ENCODE peak calls at places on chromosomes 12 and 14, in nine cellular contexts. O, Z, I, F, H, C, A, E and L are unnamed samples.

GRCh38 chr14:51954657-51955056 is 34.7 kb upstream of the RTRAF start:
- DNase-seq in I (no peak), O (no peak), A (no peak), Z (no peak), F (no peak), C (no peak), H (peak), E (no peak), L (no peak)

GRCh38 chr12:46562625-46563228 is 190.2 kb upstream of the SLC38A2 start:
- DNase-seq in Z (peak), C (no peak), O (peak), E (peak), H (peak), A (no peak), I (no peak), F (no peak), L (no peak)

GRCh38 chr12:131138638-131139362 is 185.1 kb downstream of the ADGRD1 start:
- DNase-seq in O (no peak), H (no peak), C (no peak), E (no peak), Z (no peak), F (no peak), A (no peak), I (peak), L (peak)

GRCh38 chr12:53190108-53190729 is 9.5 kb upstream of the CSAD start:
- DNase-seq in I (peak), Z (peak), O (peak), C (peak), H (peak), A (no peak), F (no peak), E (peak), L (no peak)

GRCh38 chr12:130044991-130045621 is 117.2 kb upstream of the FZD10 start:
- DNase-seq in F (no peak), C (no peak), Z (peak), I (no peak), O (no peak), E (no peak), H (no peak), A (no peak), L (no peak)

GRCh38 chr14:33573296-33573695 is 377.6 kb downstream of the EGLN3 start:
- DNase-seq in H (no peak), Z (no peak), I (no peak), E (peak), F (no peak), O (no peak), C (no peak), A (no peak), L (no peak)

GRCh38 chr12:3553681-3554546 is 62.9 kb downstream of the PRMT8 start:
- DNase-seq in C (no peak), F (no peak), E (no peak), I (no peak), Z (no peak), H (no peak), A (no peak), O (peak), L (no peak)

GRCh38 chr12:15644700-15645099 is 144.5 kb downstream of the EPS8 start:
- DNase-seq in A (no peak), O (no peak), F (no peak), E (peak), C (no peak), Z (no peak), I (no peak), H (peak), L (no peak)

GRCh38 chr12:95218852-95219171 is 1.2 kb downstream of the VEZT start:
- DNase-seq in C (no peak), H (peak), E (no peak), F (no peak), A (no peak), Z (no peak), O (no peak), I (no peak), L (no peak)

GRCh38 chr12:69240625-69240984 is 1.2 kb downstream of the CPSF6 start:
- DNase-seq in C (no peak), F (no peak), O (peak), Z (no peak), A (no peak), E (peak), H (no peak), I (no peak), L (no peak)

GRCh38 chr12:5511644-5512584 is 80.0 kb downstream of the NTF3 start:
- DNase-seq in A (no peak), F (no peak), C (no peak), Z (no peak), H (peak), O (peak), E (peak), I (peak), L (peak)

GRCh38 chr12:22525426-22525825 is 18.9 kb downstream of the C2CD5 start:
- DNase-seq in E (peak), C (no peak), A (no peak), Z (no peak), F (no peak), I (no peak), H (peak), O (peak), L (no peak)

GRCh38 chr14:38867561-38868150 is 235.4 kb downstream of the SEC23A start:
- DNase-seq in E (peak), A (no peak), I (peak), H (peak), F (peak), Z (peak), C (peak), O (peak), L (no peak)

GRCh38 chr12:2013111-2013510 is 8.9 kb upstream of the DCP1B start:
- DNase-seq in A (no peak), O (no peak), C (no peak), E (peak), Z (no peak), F (no peak), I (no peak), H (no peak), L (no peak)

GRCh38 chr12:2011641-2012607 is 7.7 kb upstream of the DCP1B start:
- DNase-seq in O (no peak), C (no peak), A (no peak), E (no peak), H (no peak), F (no peak), I (no peak), Z (peak), L (no peak)

GRCh38 chr12:2008677-2009076 is 4.4 kb upstream of the DCP1B start:
- DNase-seq in Z (no peak), F (no peak), O (no peak), A (no peak), H (no peak), I (no peak), E (peak), C (no peak), L (no peak)

GRCh38 chr12:2013527-2014223 is 9.4 kb upstream of the DCP1B start:
- DNase-seq in O (peak), Z (no peak), A (no peak), F (peak), H (no peak), E (no peak), I (no peak), C (no peak), L (no peak)

GRCh38 chr12:2009623-2010022 is 5.4 kb upstream of the DCP1B start:
- DNase-seq in O (no peak), I (no peak), E (no peak), C (no peak), H (no peak), A (no peak), Z (peak), F (no peak), L (no peak)
- TF ChIP-seq CTCF in O (no peak), I (no peak), E (peak), C (no peak), H (peak), A (peak), Z (peak), F (no peak), L (no peak)

GRCh38 chr14:24032727-24033418 is 18.9 kb upstream of the CARMIL3 start:
- DNase-seq in O (peak), I (no peak), H (peak), F (no peak), E (peak), A (no peak), C (no peak), Z (peak), L (no peak)
- H3K27ac ChIP-seq in O (no peak), I (no peak), H (no peak), F (no peak), E (no peak), A (no peak), C (no peak), Z (no peak), L (no peak)

DNA sequence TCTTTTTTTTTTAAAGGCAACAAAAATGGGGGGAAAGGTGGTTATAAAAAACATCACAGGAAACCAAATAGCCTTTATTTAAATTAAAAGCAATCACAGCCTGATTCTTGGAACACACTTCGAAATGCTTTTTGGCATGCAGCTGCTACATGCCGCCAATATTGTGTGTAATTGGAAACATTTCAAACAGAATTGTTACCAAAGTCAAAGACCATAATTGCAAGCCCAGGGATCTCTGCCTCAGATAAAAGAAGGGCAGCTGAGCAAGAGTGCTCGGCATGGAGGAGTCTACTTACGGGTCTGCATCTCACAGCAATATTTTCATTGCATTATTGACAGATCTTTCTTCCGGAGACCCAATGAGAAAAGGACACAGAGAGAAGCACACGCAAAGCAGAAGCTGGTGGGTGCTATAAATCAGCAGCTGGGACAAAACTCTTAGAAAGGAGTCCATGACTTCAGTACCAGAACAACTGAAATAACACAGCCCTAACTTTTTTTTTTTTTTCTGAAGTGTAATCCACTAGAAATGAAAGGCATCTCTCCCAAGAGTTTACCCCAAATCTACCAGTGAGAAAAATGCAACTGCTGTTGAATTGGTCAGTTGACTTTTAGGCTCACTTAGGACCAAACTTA is 4.9 kb downstream of the PRICKLE1 start:
- DNase-seq in F (no peak), A (no peak), Z (no peak), H (no peak), I (no peak), C (no peak), E (peak), O (peak), L (no peak)
- H3K4me3 ChIP-seq in F (no peak), A (no peak), Z (no peak), H (no peak), I (no peak), C (no peak), E (no peak), O (peak), L (no peak)

DNA sequence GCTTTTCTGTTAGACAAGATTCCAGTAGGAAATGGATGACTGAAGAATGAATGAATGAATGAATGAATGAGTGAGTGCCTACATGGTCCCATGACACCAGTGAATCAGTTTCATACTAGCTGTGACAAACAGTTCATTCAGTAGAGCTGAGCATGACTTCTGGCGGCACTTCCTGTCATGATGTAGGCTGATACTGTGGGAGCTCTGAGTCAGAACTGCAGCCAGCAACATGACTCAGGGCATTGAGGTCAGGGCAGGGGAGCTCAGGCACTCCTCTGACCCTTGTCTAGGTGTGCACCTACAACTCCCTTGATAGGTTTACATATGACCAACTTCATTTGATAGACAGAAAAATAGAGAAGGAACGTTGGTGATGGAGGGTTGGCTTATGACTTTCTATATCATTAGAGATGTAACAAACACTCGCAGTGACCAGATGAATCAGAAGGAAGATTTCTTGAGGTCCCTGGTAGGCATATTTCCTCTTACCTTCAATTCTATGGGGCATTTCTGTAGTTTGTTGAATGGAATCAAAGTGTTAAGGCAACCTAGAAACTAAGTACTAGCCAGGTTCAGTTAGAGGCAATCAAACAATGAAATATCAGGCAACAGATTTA is 139.3 kb upstream of the ARHGAP5 start:
- DNase-seq in C (no peak), Z (peak), H (peak), O (peak), A (peak), E (peak), F (peak), I (no peak), L (peak)
- TF ChIP-seq CTCF in C (no peak), Z (no peak), H (no peak), O (no peak), A (no peak), E (no peak), F (no peak), I (no peak), L (no peak)

GRCh38 chr12:65279387-65280112 is 1.1 kb downstream of the MSRB3 start:
- DNase-seq in O (no peak), I (no peak), C (no peak), Z (no peak), F (no peak), E (no peak), H (no peak), A (no peak), L (no peak)
- H3K27ac ChIP-seq in O (peak), I (no peak), C (peak), Z (no peak), F (peak), E (peak), H (no peak), A (peak), L (peak)

DNA sequence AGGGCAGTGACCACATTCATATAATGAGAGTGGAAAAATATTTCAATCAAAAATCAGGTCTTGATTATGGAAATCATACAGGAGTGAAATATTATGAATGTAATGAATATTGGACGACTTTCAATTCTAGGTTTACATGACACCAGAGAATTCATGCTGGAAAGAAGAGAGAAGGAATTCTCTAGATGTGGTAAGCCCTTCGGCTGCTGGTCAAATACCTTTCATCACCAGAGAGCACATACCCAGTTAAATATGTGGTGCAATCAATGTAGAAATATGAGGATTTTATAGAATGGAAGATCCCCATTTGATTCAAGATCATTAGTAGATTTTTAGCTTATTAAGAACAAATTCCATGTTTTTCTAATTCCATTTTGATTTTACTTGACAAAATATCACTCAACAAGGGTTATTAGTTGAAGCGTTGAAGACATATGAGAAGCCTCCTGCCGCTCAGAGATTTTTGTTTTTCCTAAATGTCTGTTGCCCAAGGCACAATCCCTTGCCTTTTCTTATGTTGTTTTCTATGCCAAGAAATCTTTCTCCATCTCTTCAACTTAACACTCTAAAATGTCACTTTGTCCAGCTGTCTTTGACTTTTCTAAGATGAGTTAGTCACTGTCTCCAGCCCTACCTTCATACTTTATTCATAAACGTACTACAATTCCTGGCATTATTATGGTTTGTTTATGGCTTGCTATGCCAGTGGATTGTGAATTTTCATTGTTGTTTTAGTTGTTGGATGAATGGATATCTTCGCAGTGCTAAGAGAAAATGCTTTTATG is 72.8 kb upstream of the ZDHHC17 start:
- DNase-seq in A (no peak), H (no peak), E (peak), F (no peak), Z (no peak), C (no peak), O (peak), I (no peak), L (no peak)
- H3K4me3 ChIP-seq in A (no peak), H (no peak), E (no peak), F (no peak), Z (no peak), C (no peak), O (no peak), I (no peak), L (no peak)

DNA sequence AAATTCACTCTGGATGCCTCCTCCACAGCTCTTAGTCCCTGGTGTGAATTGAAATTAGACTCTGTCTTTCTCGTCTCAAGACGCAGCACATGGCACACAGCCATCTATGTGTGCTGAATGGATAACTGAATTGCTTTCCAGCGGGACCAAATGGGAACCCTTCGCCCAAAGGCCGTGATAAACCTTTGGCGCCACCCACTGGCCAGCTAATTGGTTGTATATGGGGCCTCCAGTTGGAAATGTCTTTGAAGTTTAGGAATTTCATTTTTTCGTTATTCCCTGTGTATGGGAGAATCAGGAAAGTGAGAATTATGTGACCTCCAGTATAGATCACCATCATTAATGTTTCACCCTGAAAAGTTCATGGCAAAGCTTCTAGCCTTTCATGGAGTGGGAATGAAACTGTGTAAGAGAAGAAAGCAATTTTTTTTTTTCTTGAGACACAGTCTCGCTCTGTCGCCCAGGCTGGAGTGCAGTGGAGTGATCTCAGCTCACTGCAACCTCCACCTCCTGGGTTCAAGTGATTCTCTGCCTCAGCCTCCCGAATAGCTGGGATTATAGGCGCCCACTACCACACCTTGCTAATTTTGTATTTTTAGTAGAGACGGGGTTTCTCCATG is 9.8 kb upstream of the HSP90AA1 start:
- DNase-seq in O (peak), F (peak), H (peak), I (peak), Z (peak), C (peak), E (peak), A (peak), L (peak)
- TF ChIP-seq CTCF in O (peak), F (peak), H (peak), I (peak), Z (peak), C (peak), E (peak), A (peak), L (peak)

GRCh38 chr14:74571901-74572828 is 39.9 kb downstream of the LTBP2 start:
- DNase-seq in O (peak), E (peak), C (no peak), F (no peak), A (peak), I (no peak), Z (peak), H (peak), L (no peak)
- H3K27ac ChIP-seq in O (no peak), E (peak), C (peak), F (peak), A (peak), I (no peak), Z (no peak), H (peak), L (peak)

DNA sequence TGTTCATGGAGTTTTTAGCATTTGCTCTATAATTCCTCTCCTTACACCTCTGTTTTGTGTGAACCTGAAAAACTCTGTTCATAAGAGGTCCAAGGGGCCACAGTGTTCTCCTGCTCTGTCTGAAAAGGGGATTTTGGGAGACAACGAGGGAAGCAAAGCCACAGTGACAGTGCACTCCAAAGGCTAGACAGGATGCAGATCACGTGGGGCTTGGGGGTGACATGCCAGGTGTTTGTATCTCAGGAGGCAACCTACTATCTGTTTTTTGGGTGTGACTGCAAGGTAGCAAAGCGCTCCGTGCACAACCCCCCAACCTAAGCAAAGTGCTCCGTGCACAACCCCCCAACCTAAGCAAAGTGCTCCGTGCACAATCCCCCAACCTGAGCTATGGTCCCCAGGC is 5.1 kb upstream of the CHD4 start:
- DNase-seq in H (no peak), F (no peak), C (no peak), Z (no peak), I (peak), E (no peak), A (no peak), O (no peak), L (no peak)
- H3K4me3 ChIP-seq in H (no peak), F (no peak), C (no peak), Z (peak), I (peak), E (no peak), A (no peak), O (no peak), L (no peak)